ENCODE peak calls at places on chromosomes 3 and 15, in four cellular contexts. M is tibial artery, A is fibroblast of lung, R is GM23338. G is an unnamed sample.

GRCh38 chr15:99239545-99240198 is 9.7 kb downstream of the TTC23 start:
- DNase-seq in M (no peak), A (peak; percentile 27), R (no peak), G (no peak)

GRCh38 chr3:167750273-167750971 is 14.9 kb downstream of the SERPINI1 start:
- DNase-seq in M (no peak), A (no peak), R (no peak), G (no peak)

GRCh38 chr3:78351338-78351737 is 1311.4 kb downstream of the ROBO2 start:
- DNase-seq in M (no peak), A (no peak), R (no peak), G (no peak)

GRCh38 chr3:41751597-41751996 is 210.3 kb downstream of the ULK4 start:
- DNase-seq in M (no peak), A (no peak), R (no peak), G (no peak)

GRCh38 chr15:72732554-72732953 is 46.5 kb downstream of the BBS4 start:
- DNase-seq in M (no peak), A (no peak), R (peak; percentile 21), G (no peak)

GRCh38 chr3:47568901-47569300 is 9.8 kb downstream of the CSPG5 start:
- DNase-seq in M (no peak), A (no peak), R (no peak), G (no peak)

GRCh38 chr3:51280171-51280570 is 104.9 kb upstream of the MANF start:
- DNase-seq in M (no peak), A (no peak), R (no peak), G (no peak)

GRCh38 chr3:45095916-45096526 is 50.2 kb downstream of the CDCP1 start:
- DNase-seq in M (peak; percentile 25), A (no peak), R (no peak), G (no peak)

GRCh38 chr15:39191871-39192281 is 389.0 kb upstream of the THBS1 start:
- DNase-seq in M (no peak), A (peak; percentile 77), R (no peak), G (no peak)

GRCh38 chr15:71083349-71083748 is 31.9 kb upstream of the THSD4 start:
- DNase-seq in M (peak; percentile 70), A (peak; percentile 92), R (no peak), G (peak; percentile 88)

GRCh38 chr3:42376397-42376798 is 34.0 kb downstream of the LYZL4 start:
- DNase-seq in M (peak; percentile 49), A (peak; percentile 92), R (no peak), G (peak; percentile 95)

GRCh38 chr15:57972801-57973311 is 92.7 kb downstream of the ALDH1A2 start:
- DNase-seq in M (no peak), A (no peak), R (no peak), G (no peak)

GRCh38 chr15:40914486-40914885 is 14.7 kb upstream of the DLL4 start:
- DNase-seq in M (no peak), A (no peak), R (peak; percentile 63), G (no peak)

GRCh38 chr3:10763817-10764313 is 52.2 kb upstream of the SLC6A11 start:
- DNase-seq in M (no peak), A (no peak), R (no peak), G (no peak)

DNA sequence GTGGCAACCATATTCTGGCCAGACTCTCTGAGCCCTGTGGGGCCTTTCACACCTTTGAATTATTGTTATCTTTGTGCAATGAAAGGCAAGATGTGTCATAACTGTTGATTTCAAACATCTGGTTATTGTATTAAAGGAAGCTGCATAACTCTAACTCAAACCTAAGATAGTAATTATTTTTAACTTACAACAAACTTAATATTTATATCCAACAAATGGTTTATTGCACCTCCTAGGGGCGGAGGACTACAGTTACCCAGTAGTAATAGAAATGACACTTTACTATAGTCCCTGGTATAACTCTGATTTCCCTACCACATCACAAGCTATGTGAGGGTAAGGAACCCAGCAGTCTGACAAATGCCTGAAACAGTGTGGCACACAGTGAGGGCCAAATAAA is 363.9 kb upstream of the SUCLG2 start:
- DNase-seq in M (no peak), A (no peak), R (peak; percentile 33), G (no peak)
- TF ChIP-seq CTCF in M (no peak), A (no peak), R (no peak), G (no peak)

DNA sequence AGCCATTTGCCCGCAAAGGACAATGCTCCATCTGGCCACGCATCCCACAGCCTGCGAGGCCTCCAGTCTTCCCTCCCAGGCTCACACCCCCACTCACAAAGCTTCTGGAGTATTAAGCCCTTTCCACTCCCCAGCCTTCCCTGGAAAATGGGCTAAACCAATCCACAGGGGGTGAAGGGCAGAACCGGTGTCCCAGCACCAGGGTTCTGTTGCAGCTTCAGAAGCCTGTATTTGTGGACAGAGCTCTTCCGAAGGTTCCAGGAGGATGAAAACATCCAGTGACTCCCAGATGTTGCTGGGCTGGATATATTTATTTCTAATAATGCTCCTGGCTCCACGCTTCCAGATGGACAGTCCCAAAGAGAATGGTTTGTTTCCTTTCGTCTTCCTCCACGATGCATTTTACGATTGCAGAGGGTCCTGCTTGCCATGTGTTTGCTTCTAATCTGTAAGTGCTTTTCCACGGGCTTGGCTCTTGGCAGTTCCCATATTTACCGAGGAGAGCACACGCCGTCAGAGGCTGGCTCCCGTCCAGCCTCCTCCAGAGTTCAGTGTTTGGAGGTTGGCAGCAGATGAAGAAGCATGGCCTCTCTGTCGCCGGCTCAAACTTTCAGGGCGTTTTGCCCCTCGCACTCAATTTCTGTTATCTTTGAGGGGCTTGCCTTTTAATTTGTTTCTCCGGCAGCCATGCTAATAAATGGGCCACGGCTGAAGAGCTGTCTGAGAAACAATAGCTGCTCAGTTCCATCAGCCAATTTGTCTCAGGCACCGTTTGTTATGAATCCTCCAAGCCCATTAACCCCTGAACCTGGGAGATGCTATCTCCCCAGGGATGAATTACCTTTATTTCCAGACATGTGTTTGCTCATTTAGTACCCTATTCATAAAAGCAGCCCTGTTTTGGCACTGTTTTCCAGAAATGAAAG is 367.9 kb upstream of the PROK2 start:
- DNase-seq in M (peak; percentile 84), A (peak; percentile 79), R (no peak), G (peak; percentile 95)
- H3K4me3 ChIP-seq in M (peak overlapping the region; percentile 32), A (peak overlapping the region; percentile 54), R (no peak overlapping the region), G (peak overlapping the region; percentile 28)

DNA sequence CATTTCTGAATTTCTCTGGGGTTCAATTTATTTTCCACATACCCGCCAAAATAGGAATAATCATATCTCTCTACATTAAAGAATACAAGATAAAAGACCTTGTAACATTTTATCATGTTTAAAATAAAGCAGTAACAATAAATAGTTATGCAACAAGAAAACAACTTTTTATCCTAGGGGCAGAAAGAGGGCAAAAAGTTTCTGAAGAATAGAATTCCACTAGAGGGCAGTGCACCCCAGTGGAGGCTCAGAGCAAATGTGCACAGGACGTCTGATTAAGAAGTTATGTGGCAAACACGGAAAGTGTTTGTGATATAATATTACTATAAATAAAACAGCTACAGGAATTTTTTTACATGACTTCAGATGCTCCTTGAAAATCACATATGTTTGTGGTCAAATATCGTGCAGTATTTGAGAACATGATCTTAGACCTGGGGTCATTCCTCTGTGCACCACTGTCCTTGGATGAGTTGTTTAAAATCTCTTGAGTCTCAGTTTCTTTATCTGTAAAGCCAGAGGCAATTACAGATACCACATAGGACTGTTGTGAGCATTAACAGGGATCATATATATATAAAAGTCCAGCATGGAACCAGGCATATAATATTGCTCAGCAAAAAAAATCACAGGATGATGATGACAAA is 13.2 kb upstream of the PIK3R4 start:
- DNase-seq in M (peak; percentile 36), A (peak; percentile 33), R (peak; percentile 81), G (peak; percentile 62)
- TF ChIP-seq CTCF in M (peak; percentile 76), A (peak; percentile 79), R (peak; percentile 88), G (peak; percentile 86)

DNA sequence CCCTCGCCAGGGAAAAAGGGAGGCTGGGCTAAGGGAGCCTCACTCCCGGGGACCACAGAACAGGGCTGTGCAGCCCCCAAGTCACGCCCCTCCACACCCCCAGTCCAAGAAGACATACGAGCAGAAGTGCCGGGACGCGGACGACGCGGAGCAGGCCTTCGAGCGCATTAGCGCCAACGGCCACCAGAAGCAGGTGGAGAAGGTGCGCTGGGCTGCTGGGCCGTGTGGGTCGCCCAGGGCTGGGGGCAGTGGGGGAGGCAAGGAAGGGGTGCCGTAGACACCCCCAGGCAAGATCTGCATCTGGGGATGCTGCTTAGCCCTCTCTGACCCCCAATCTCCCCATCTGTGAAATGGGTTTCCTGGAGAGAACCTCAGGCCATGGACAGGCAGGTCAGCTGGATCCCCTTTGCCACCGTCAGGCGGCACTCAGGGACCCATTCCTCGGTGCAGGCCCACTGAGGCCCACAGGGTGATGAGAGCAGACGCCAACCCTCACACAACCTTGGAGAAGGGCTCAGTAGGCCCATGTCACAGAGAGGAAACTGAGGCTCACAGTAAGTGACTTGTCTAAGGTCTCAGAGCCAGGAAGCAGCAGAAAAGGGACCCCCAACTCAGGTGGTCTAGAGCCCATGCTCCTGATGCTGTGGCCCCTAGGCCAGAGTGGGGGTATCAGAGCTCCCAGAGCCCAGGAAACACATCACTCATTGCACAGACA is 33.7 kb downstream of the PSTPIP1 start:
- DNase-seq in M (peak; percentile 8), A (no peak), R (peak; percentile 60), G (no peak)
- H3K4me3 ChIP-seq in M (peak overlapping the region; percentile 18), A (peak overlapping the region; percentile 31), R (peak overlapping the region; percentile 68), G (no peak overlapping the region)

DNA sequence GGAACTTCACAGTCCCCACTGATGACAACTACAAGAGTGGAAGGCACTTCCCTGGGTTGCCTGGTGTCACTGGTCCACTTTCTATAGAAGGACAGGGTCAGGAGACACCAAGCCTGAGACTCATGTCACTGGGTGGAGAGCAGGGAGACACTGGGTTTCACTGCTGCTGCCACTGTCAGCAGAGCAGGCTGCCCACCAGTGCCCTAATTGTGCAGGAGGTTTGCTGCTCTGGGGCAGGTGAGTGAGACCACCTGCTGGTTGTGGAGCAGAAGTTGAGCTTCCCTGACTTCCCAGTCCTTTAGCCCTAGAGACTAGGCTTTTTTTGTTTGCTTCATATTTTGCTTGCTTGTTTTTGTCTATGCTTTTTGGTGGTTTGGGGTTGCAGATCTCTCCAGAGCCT is 528.4 kb upstream of the RGMA start:
- DNase-seq in M (no peak), A (no peak), R (no peak), G (no peak)
- TF ChIP-seq CTCF in M (no peak), A (no peak), R (peak; percentile 44), G (no peak)

DNA sequence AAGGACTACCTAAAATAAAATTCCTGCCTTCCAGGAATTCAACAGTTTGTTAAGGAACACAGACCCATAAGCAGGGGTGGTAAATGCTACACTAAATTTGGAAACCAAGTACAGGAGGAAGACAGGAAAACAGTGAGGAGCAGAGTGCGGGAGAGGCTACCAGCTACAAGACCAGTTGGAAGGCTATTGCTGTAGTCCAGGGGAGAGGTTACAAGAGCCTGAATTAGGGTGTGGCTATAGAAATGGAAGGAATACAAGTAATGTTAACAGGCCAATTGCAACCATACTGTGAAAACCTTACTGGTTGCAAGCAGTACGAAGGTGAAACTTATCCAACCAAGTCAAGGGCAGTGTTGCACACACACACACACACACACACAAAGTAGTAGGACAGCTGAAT is 885 bp upstream of the ARMC8 start:
- DNase-seq in M (no peak), A (no peak), R (peak; percentile 36), G (no peak)
- H3K4me3 ChIP-seq in M (peak overlapping the region; percentile 69), A (peak overlapping the region; percentile 98), R (peak overlapping the region; percentile 86), G (peak overlapping the region; percentile 94)

GRCh38 chr3:53347261-53348064 is at the start of gene DCP1A:
- DNase-seq in M (peak; percentile 97), A (peak; percentile 96), R (peak; percentile 99), G (peak; percentile 95)

GRCh38 chr3:53346922-53347260 is 452 bp downstream of the DCP1A start:
- DNase-seq in M (peak; percentile 21), A (no peak), R (no peak), G (no peak)

GRCh38 chr3:53354945-53355498 is 7.7 kb upstream of the DCP1A start:
- DNase-seq in M (no peak), A (peak; percentile 79), R (no peak), G (no peak)

GRCh38 chr3:53346514-53346913 is 829 bp downstream of the DCP1A start:
- DNase-seq in M (no peak), A (peak; percentile 29), R (peak; percentile 27), G (peak; percentile 38)

GRCh38 chr3:53350652-53351051 is 3.3 kb upstream of the DCP1A start:
- DNase-seq in M (no peak), A (no peak), R (peak; percentile 83), G (peak; percentile 45)
- TF ChIP-seq CTCF in M (no peak), A (peak; percentile 32), R (peak; percentile 73), G (peak; percentile 29)

GRCh38 chr3:143988306-143988705 is 16.7 kb downstream of the DIPK2A start:
- DNase-seq in M (no peak), A (no peak), R (no peak), G (no peak)
- H3K4me3 ChIP-seq in M (no peak overlapping the region), A (no peak overlapping the region), R (no peak overlapping the region), G (no peak overlapping the region)